ENCODE peak calls at places on chromosomes 12 and 14, in five cellular contexts. A is esophagus squamous epithelium, H is body of pancreas, N is uterus, S is sigmoid colon. P is an unnamed sample.

GRCh38 chr14:96090441-96091148 is 51.4 kb downstream of the C14orf132 start:
- DNase-seq in S (peak), H (peak), A (no peak), N (peak), P (no peak)

GRCh38 chr12:124338876-124339603 is 44.1 kb downstream of the RFLNA start:
- DNase-seq in S (no peak), H (no peak), A (no peak), N (no peak), P (no peak)

GRCh38 chr14:100892496-100893227 is 10.9 kb downstream of the RTL1 start:
- DNase-seq in S (peak), H (no peak), N (peak), A (no peak), P (no peak)

GRCh38 chr12:94731733-94732360 is 81.5 kb upstream of the TMCC3 start:
- DNase-seq in H (no peak), N (no peak), A (no peak), S (no peak), P (no peak)

GRCh38 chr12:11607313-11608081 is 42.0 kb upstream of the ETV6 start:
- DNase-seq in H (peak), N (no peak), A (no peak), S (no peak), P (no peak)

GRCh38 chr14:94345344-94346072 is 22.4 kb upstream of the SERPINA6 start:
- DNase-seq in A (no peak), H (no peak), S (no peak), N (no peak), P (peak)

GRCh38 chr14:42123526-42123925 is 516.9 kb downstream of the LRFN5 start:
- DNase-seq in H (no peak), S (no peak), N (no peak), A (no peak), P (no peak)

GRCh38 chr12:121391619-121392324 is 8.1 kb upstream of the RNF34 start:
- DNase-seq in H (no peak), S (no peak), N (peak), A (no peak), P (no peak)

GRCh38 chr14:104998801-104999200 is 13.2 kb downstream of the CLBA1 start:
- DNase-seq in S (no peak), A (no peak), N (no peak), H (no peak), P (no peak)

GRCh38 chr12:125185740-125186470 is 120.7 kb downstream of the AACS start:
- DNase-seq in S (peak), N (no peak), A (no peak), H (peak), P (peak)

GRCh38 chr14:104392396-104393198 is 187.0 kb upstream of the C14orf180 start:
- DNase-seq in N (peak), S (no peak), H (no peak), A (no peak), P (no peak)

GRCh38 chr12:66232258-66232657 is 43.2 kb downstream of the IRAK3 start:
- DNase-seq in A (no peak), N (no peak), H (peak), S (no peak), P (no peak)

GRCh38 chr12:131943876-131944275 is 5.9 kb upstream of the EP400 start:
- DNase-seq in S (peak), N (no peak), H (peak), A (no peak), P (no peak)

GRCh38 chr12:48680861-48681260 is 1.2 kb downstream of the KANSL2 start:
- DNase-seq in A (no peak), H (no peak), N (no peak), S (no peak), P (no peak)

GRCh38 chr12:48683534-48683933 is 1.5 kb upstream of the KANSL2 start:
- DNase-seq in H (no peak), N (no peak), A (no peak), S (no peak), P (no peak)

GRCh38 chr12:48682927-48683326 is 889 bp upstream of the KANSL2 start:
- DNase-seq in S (no peak), A (no peak), N (no peak), H (no peak), P (no peak)

GRCh38 chr12:48681416-48681737 is 661 bp downstream of the KANSL2 start:
- DNase-seq in S (no peak), H (no peak), A (no peak), N (no peak), P (no peak)

GRCh38 chr12:48681738-48682532 is at the start of gene KANSL2:
- DNase-seq in H (peak), S (peak), A (peak), N (peak), P (peak)
- TF ChIP-seq POLR2A in H (peak), S (peak), A (peak), N (peak), P (peak)

GRCh38 chr12:12892670-12893290 is 1.4 kb downstream of the GPRC5A start:
- DNase-seq in H (no peak), N (no peak), A (no peak), S (no peak), P (no peak)

GRCh38 chr12:12891646-12892355 is 439 bp downstream of the GPRC5A start:
- DNase-seq in H (no peak), S (no peak), N (peak), A (no peak), P (no peak)

GRCh38 chr12:12890492-12890814 is 909 bp upstream of the GPRC5A start:
- DNase-seq in S (no peak), A (no peak), H (peak), N (peak), P (no peak)

GRCh38 chr12:12889701-12890100 is 1.7 kb upstream of the GPRC5A start:
- DNase-seq in H (peak), S (no peak), A (no peak), N (no peak), P (no peak)

GRCh38 chr12:12890815-12891645 is at the start of gene GPRC5A:
- DNase-seq in N (peak), A (no peak), S (peak), H (peak), P (peak)
- TF ChIP-seq POLR2A in N (peak), A (no peak), S (no peak), H (peak), P (peak)

GRCh38 chr14:55662757-55663156 is 82.8 kb downstream of the KTN1 start:
- DNase-seq in H (peak), S (no peak), N (no peak), A (no peak), P (no peak)
- TF ChIP-seq POLR2A in H (no peak), S (no peak), N (no peak), A (no peak), P (no peak)

GRCh38 chr12:75702477-75703093 is 191.2 kb upstream of the KRR1 start:
- DNase-seq in N (no peak), S (no peak), H (no peak), A (no peak), P (no peak)

GRCh38 chr12:75701859-75702258 is 190.4 kb upstream of the KRR1 start:
- DNase-seq in N (no peak), A (no peak), H (no peak), S (no peak), P (no peak)

GRCh38 chr12:75698052-75698451 is 186.6 kb upstream of the KRR1 start:
- DNase-seq in S (no peak), A (no peak), N (no peak), H (no peak), P (no peak)

GRCh38 chr12:75699728-75700496 is 188.5 kb upstream of the KRR1 start:
- DNase-seq in N (no peak), S (no peak), H (peak), A (no peak), P (no peak)

GRCh38 chr12:75699251-75699650 is 187.8 kb upstream of the KRR1 start:
- DNase-seq in N (no peak), A (no peak), S (no peak), H (no peak), P (no peak)
- TF ChIP-seq POLR2A in N (no peak), A (no peak), S (no peak), H (no peak), P (no peak)

GRCh38 chr12:6534158-6534913 is at the start of gene GAPDH:
- DNase-seq in N (peak), S (peak), A (peak), H (peak), P (peak)

GRCh38 chr12:6534914-6535696 is 788 bp downstream of the GAPDH start:
- DNase-seq in N (peak), H (peak), S (peak), A (no peak), P (no peak)

GRCh38 chr12:6535697-6535946 is 1.3 kb downstream of the GAPDH start:
- DNase-seq in S (no peak), H (no peak), N (no peak), A (no peak), P (no peak)

GRCh38 chr12:6536894-6537579 is 2.7 kb downstream of the GAPDH start:
- DNase-seq in N (no peak), A (no peak), H (no peak), S (peak), P (no peak)

GRCh38 chr12:6535960-6536847 is 1.9 kb downstream of the GAPDH start:
- DNase-seq in A (no peak), S (peak), H (no peak), N (no peak), P (no peak)
- TF ChIP-seq POLR2A in A (no peak), S (no peak), H (no peak), N (no peak), P (peak)

DNA sequence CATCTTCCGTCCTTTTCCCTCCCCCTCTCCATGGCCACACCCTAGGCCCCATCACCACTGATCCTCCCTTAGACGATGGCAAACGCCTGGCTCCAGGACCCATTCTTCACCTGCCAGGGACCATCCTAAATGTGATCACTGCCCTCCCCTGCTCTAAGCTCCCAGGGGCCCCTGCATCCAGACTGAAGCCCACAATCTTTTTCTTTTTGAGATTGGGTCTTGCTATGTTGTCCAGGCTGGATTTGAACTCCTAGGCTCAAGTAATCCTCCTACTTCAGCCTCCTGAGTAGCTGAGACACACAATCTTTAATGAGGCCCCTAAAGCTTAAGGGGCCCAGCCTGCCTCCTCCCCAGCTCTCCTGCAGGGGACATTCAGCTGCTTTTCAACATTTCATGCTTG is 15.3 kb downstream of the RBM19 start:
- DNase-seq in S (no peak), A (no peak), H (no peak), N (no peak), P (no peak)
- TF ChIP-seq POLR2A in S (no peak), A (no peak), H (no peak), N (no peak), P (no peak)

DNA sequence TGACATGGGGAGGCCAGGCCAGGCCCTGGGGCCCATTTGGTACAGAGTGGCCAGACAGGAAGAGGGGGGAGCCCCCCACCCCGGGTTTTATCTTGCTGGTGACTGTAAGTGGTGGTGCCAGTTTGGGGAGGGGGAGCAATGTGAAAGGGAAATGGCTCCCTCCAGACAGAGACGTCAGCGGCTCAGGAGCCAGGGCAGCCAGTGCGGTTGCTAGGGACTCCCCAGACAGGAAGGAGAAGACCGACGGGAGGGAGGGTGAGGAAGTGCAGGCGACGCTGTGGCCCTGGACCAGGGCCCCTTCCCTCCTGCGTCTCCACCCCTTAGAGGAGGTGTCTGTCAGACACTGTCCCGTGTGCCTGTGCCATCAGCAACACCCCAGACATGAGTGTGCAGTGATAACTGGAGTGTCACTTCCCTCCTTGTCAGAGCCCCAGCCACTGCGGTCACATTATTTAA is 7.0 kb downstream of the VASH1 start:
- DNase-seq in S (no peak), H (no peak), N (no peak), A (no peak), P (no peak)
- TF ChIP-seq POLR2A in S (no peak), H (no peak), N (no peak), A (no peak), P (no peak)

DNA sequence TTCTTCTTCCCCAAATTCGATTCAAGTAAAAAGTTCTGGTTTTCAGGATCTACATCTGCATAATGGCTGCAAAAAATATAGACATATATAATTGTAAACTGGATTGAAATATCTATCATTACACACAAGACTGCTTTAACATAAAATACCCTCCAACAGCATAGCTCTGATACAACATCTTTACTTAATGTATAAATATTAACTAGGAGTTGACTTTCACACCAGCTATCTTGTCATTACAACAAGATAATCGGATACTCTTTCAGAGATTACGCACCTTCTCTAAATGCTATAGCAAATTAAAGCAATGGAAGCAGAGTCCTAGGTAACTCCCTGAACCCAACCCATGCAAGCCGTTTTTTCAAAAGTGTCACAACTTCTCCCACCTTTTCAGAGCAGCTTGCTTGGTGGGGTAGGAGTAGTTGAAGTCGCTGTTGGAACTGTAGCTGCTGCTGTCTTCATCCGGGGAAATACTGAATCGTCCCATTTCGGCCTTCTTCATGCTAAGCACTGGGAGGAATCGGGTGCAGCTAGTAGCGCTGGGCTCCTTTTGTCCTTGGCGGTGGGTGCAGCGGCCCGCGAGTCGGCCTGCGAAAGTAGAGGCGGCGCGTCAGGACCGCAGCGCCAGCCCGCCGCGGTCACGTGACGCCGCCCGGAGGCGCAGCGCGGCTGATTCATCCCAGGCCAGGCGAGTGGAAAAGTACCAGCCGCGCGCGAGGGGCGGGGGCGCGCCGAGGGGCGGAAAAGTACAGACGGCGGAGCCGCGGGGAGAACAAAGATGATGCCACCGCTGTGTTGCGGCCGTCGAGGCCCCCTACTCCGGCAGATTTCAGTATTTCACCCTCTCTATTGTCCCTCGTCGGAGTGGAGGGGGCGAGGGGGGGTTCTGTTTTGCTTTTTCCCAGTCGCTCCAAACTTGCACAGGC is 1.5 kb downstream of the SLC38A2 start:
- DNase-seq in S (peak), N (peak), A (peak), H (peak), P (peak)
- TF ChIP-seq POLR2A in S (peak), N (peak), A (peak), H (peak), P (peak)